ENCODE peak calls at places on chromosomes 13 and 19, in four cellular contexts. P, D, H and T are unnamed samples.

GRCh38 chr19:52034051-52034728 is 6.0 kb upstream of the ZNF614 start:
- DNase-seq in P (no peak), D (no peak), H (no peak), T (no peak)

GRCh38 chr13:20399961-20400360 is 125.7 kb downstream of the CRYL1 start:
- DNase-seq in P (no peak), D (no peak), H (no peak), T (no peak)

GRCh38 chr19:4007836-4008539 is 452 bp downstream of the PIAS4 start:
- DNase-seq in P (peak; percentile 42), D (peak; percentile 55), H (peak; percentile 18), T (no peak)

GRCh38 chr13:112901951-112902651 is 66.9 kb upstream of the MCF2L start:
- DNase-seq in P (no peak), D (no peak), H (no peak), T (no peak)

GRCh38 chr19:38721977-38722773 is 22.1 kb downstream of the CAPN12 start:
- DNase-seq in P (no peak), D (no peak), H (peak; percentile 96), T (no peak)

GRCh38 chr13:74886496-74886895 is 595.5 kb downstream of the TBC1D4 start:
- DNase-seq in P (no peak), D (no peak), H (no peak), T (peak; percentile 15)

GRCh38 chr19:41696402-41697197 is 8.5 kb upstream of the CEACAM7 start:
- DNase-seq in P (no peak), D (no peak), H (no peak), T (no peak)

GRCh38 chr19:18317998-18318800 is 4.7 kb downstream of the LSM4 start:
- DNase-seq in P (peak; percentile 73), D (no peak), H (peak; percentile 54), T (no peak)

GRCh38 chr13:99287544-99287943 is 19.7 kb downstream of the GPR183 start:
- DNase-seq in P (no peak), D (no peak), H (no peak), T (no peak)

GRCh38 chr19:38015771-38016170 is 108.8 kb downstream of the SIPA1L3 start:
- DNase-seq in P (no peak), D (no peak), H (no peak), T (no peak)

GRCh38 chr13:59750860-59751259 is 412.9 kb downstream of the DIAPH3 start:
- DNase-seq in P (no peak), D (peak; percentile 59), H (no peak), T (no peak)

GRCh38 chr13:113551081-113552000 is 33.2 kb upstream of the TFDP1 start:
- DNase-seq in P (no peak), D (peak; percentile 23), H (no peak), T (no peak)

GRCh38 chr13:33075996-33076395 is 59.8 kb downstream of the KL start:
- DNase-seq in P (no peak), D (no peak), H (no peak), T (no peak)

GRCh38 chr19:43594710-43595604 is 977 bp downstream of the IRGQ start:
- DNase-seq in P (peak; percentile 52), D (peak; percentile 83), H (peak; percentile 47), T (peak; percentile 76)

GRCh38 chr13:42847891-42848663 is 66.7 kb downstream of the FAM216B start:
- DNase-seq in P (no peak), D (no peak), H (no peak), T (no peak)

GRCh38 chr19:30148803-30149202 is 206.8 kb downstream of the URI1 start:
- DNase-seq in P (no peak), D (no peak), H (no peak), T (no peak)

GRCh38 chr13:61024046-61024445 is 391.6 kb downstream of the PCDH20 start:
- DNase-seq in P (no peak), D (no peak), H (no peak), T (no peak)

GRCh38 chr13:111449041-111449440 is 128.6 kb downstream of the TEX29 start:
- DNase-seq in P (no peak), D (no peak), H (no peak), T (no peak)

GRCh38 chr19:51000981-51001380 is 423 bp downstream of the KLK8 start:
- DNase-seq in P (peak; percentile 60), D (peak; percentile 67), H (no peak), T (no peak)

GRCh38 chr13:94251801-94252200 is 227.7 kb downstream of the DCT start:
- DNase-seq in P (no peak), D (no peak), H (no peak), T (no peak)

GRCh38 chr13:42367836-42368235 is 95.9 kb downstream of the AKAP11 start:
- DNase-seq in P (no peak), D (no peak), H (no peak), T (no peak)

GRCh38 chr19:41373993-41374392 is 2.3 kb upstream of the TMEM91 start:
- DNase-seq in P (no peak), D (no peak), H (no peak), T (no peak)

GRCh38 chr13:33126909-33127607 is 110.8 kb downstream of the KL start:
- DNase-seq in P (no peak), D (no peak), H (no peak), T (no peak)

GRCh38 chr19:6473652-6474051 is 7.9 kb downstream of the DENND1C start:
- DNase-seq in P (peak; percentile 64), D (no peak), H (no peak), T (no peak)

GRCh38 chr13:74200081-74200480 is 65.9 kb upstream of the KLF12 start:
- DNase-seq in P (no peak), D (no peak), H (no peak), T (no peak)

GRCh38 chr13:111288276-111288675 is 32.2 kb upstream of the TEX29 start:
- DNase-seq in P (no peak), D (no peak), H (no peak), T (no peak)

DNA sequence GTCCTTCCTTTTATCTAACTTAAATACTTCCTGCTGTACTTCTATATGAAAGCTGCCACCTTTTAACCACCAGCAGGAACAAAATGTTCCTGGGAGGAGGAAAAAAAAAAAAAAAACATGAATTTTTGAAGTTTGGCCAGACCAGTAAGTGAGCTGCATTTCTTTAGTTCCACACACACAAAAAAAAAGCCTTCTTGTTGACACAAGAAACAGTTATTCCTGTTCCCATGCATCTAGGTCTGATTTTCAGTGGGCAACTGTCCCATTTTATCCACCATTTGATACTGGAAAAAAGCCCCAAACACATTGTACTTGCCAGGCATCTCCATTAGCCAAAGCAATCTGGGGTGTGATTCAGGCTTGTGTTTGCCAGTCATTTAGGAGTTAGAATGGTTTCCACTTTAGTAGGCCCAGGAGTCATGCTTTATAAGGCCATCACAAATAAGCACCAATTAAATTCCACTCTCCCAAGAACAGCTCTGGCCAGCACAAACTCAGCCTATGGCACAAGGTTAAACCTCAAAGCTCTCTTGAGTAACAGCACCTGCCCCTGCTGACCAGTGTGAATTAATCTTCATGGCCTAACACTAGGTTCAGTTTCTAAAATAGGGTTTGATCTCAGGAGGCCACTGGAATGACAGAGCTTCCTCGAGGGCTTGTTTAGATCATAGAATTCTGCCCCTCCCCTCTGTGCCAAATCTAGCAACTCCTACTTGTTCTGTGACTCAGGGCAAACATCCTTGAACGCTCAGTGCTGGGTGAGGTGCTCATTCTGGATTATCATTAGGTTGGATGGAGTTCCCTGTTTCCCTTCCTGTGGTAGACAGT is 67.1 kb downstream of the NUFIP1 start:
- DNase-seq in P (no peak), D (no peak), H (peak; percentile 81), T (peak; percentile 59)
- TF ChIP-seq JUN in P (no peak), D (no peak), H (no peak), T (no peak)

DNA sequence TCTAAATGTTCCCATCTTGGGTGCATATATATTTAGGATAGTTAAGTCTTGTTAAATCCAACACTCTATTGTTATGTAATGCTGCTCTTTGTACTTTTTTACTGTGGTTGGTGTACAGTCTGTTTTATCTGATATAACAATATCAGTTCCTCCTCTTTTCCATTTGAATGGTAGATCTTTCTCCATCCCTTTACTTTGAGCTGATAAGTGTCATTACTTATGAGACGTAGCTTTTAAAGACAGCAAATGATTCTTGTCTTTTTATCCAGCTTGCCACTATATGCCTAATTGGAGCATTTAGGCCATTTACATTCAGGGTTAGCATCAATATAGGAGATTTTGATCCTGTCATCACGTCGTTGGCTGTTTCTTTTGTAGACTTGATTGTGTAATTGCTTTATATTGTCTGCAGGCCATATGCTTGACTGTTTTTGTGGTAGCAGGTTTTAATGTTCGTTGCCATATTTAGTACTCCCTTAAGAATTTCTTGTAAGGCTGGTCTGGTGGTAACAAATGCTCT is 894.2 kb upstream of the ATXN8OS start:
- DNase-seq in P (no peak), D (no peak), H (no peak), T (no peak)
- TF ChIP-seq CEBPB in P (no peak), D (no peak), H (no peak), T (no peak)

DNA sequence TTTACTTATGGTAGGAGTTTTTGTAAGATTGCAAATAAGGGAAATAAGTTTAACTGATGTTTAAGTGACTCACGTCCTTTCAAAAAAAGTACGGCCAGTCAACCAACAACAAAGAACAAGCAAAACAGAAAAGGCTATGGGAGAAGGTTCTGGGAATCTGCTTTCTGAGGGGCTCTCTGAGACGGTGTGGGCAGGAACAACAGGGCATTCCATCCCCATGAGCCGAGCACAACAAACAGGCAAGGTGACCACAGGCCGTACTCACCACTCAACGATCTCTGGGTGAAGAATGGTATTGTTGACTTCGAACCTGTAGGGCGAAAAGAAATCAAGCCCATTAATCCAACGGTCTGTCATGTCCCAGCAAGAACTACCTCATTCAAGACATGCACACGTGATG is 43.8 kb downstream of the PEPD start:
- DNase-seq in P (no peak), D (no peak), H (no peak), T (no peak)
- TF ChIP-seq JUN in P (no peak), D (no peak), H (no peak), T (no peak)

DNA sequence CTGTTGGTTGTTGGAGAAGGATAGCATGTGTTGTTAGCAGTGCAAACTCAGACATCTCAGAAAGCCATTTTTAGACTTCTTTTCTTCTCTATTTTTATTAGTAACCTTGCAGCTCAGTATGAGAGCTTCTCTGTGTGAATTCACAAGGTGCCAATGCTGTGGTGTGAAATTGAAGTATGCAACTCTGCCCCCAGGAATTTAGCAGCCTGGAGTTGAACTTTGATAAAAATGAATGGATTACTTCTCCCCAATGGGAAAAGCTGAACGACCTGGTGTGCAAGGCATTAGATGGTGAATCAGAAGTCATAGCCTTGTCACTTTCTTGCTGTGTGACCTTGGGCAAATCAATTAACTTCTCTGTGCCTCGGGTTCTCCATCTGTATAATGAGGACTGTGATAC is 512.3 kb upstream of the PCDH9 start:
- DNase-seq in P (no peak), D (no peak), H (no peak), T (no peak)
- TF ChIP-seq CEBPB in P (no peak), D (no peak), H (no peak), T (no peak)

DNA sequence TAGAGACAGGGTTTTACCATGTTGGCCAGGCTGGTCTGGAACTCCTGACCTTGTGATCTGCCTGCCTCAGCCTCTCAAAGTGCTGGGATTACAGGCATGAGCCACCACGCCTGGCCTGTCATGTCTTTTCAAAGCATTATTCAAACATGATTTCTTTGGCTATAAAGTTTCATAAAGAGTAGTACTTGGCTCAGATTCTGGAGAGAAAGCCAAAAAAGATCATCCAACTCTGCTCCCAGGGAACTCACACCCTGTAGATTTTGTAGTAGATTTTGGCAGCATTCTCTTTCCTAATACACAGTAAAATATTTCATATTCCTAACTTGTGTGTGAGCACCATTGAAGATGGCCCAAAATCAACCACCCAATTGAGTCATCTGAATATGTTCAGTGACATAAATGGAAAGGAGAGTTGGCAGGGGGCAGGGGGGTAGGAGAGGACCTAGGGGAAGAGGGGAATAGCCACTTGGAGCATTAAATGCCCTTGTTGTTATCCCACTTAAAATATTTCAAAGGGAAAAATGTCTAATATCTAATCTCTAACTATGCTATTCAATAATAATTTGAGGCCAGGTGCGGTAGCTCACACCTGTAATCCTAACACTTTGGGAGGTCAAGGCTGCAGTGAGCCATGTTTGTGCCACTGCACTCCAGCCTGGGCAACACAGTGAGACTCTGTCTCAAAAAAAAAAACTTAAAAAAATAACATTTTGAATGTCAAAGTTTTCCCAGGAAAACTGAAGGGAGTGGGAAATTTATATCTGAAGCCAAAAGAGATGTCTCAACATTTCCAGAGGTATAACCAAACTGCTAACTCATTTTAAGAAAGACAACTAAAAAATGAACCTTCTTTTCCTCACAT is 48.2 kb downstream of the CAB39L start:
- DNase-seq in P (no peak), D (no peak), H (no peak), T (no peak)
- TF ChIP-seq JUN in P (no peak), D (no peak), H (no peak), T (no peak)